ENCODE peak calls at places on chromosomes 12 and 14, in four cellular contexts. D is H9, A is IMR-90, S is H1. N is an unnamed sample.

GRCh38 chr12:49548822-49549648 is 10.2 kb downstream of the KCNH3 start:
- DNase-seq in D (peak; percentile 69), A (no peak), S (peak; percentile 73), N (peak; percentile 46)

GRCh38 chr12:32501835-32502333 is 102.5 kb downstream of the FGD4 start:
- DNase-seq in A (peak; percentile 81), S (peak; percentile 76), D (peak; percentile 94), N (peak; percentile 99)

GRCh38 chr12:55049676-55050075 is 29.9 kb downstream of the NEUROD4 start:
- DNase-seq in D (no peak), A (no peak), S (no peak), N (no peak)

GRCh38 chr12:123011701-123012100 is 31.2 kb downstream of the ARL6IP4 start:
- DNase-seq in A (no peak), D (no peak), S (no peak), N (no peak)

GRCh38 chr14:70188608-70189540 is at the start of gene SLC8A3:
- DNase-seq in A (peak; percentile 37), D (peak; percentile 44), S (peak; percentile 73), N (peak; percentile 59)

GRCh38 chr14:83874662-83875061 is 1655.3 kb upstream of the FLRT2 start:
- DNase-seq in S (no peak), A (peak; percentile 80), D (no peak), N (no peak)

GRCh38 chr14:74667758-74668157 is 45.1 kb downstream of the AREL1 start:
- DNase-seq in D (no peak), A (peak; percentile 79), S (no peak), N (no peak)

GRCh38 chr14:64507376-64508156 is 3.0 kb downstream of the ZBTB1 start:
- DNase-seq in D (no peak), A (peak; percentile 58), S (no peak), N (peak; percentile 32)

GRCh38 chr12:116183741-116184141 is 93.8 kb downstream of the MED13L start:
- DNase-seq in D (no peak), S (no peak), A (peak; percentile 47), N (no peak)

GRCh38 chr12:50933459-50934124 is 18.8 kb upstream of the HIGD1C start:
- DNase-seq in D (no peak), A (no peak), S (no peak), N (peak; percentile 72)

GRCh38 chr14:99788713-99789112 is 4.5 kb upstream of the EML1 start:
- DNase-seq in D (no peak), A (no peak), S (no peak), N (no peak)

GRCh38 chr14:30872602-30873001 is 1.8 kb upstream of the COCH start:
- DNase-seq in A (no peak), S (no peak), D (no peak), N (peak; percentile 58)

GRCh38 chr12:71780207-71780822 is 25.7 kb downstream of the RAB21 start:
- DNase-seq in S (no peak), A (peak; percentile 50), D (no peak), N (peak; percentile 43)

GRCh38 chr12:93541578-93542217 is 30.8 kb upstream of the SOCS2 start:
- DNase-seq in S (no peak), D (no peak), A (no peak), N (peak; percentile 32)

GRCh38 chr14:53780156-53780555 is 176.5 kb downstream of the BMP4 start:
- DNase-seq in D (no peak), S (no peak), A (no peak), N (no peak)

GRCh38 chr12:64058541-64059321 is 163.4 kb downstream of the KICS2 start:
- DNase-seq in A (no peak), D (no peak), S (no peak), N (peak; percentile 37)

DNA sequence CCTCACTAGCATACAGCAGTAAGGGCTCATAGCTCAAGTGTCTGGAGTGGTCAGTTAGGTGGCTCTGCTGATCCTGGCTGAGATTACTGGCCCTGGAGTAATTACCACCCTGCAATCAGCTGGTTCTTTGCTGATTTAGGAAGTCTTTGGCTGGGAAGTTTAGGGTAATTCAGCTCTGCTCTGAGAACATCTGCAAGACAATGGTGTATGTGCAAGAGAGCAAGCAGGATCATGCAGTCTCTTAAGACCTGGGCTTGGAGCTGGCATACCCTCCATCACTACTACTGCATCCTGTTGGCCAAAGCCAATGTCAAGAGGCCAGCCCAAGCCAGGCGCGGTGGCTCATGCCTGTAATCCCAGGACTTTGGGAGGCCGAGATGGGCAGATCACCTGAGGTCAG is 159.0 kb downstream of the NDUFA12 start:
- DNase-seq in S (no peak), D (no peak), A (no peak), N (no peak)
- H4K5ac ChIP-seq in S (no peak overlapping the region), D (no peak overlapping the region), A (no peak overlapping the region), N (no peak overlapping the region)

GRCh38 chr14:59123526-59123925 is 64.9 kb upstream of the DAAM1 start:
- DNase-seq in A (peak; percentile 32), D (no peak), S (no peak), N (no peak)

GRCh38 chr14:59127437-59127732 is 61.1 kb upstream of the DAAM1 start:
- DNase-seq in D (no peak), A (no peak), S (no peak), N (no peak)

GRCh38 chr14:59125156-59125555 is 63.3 kb upstream of the DAAM1 start:
- DNase-seq in D (no peak), S (no peak), A (no peak), N (no peak)

GRCh38 chr14:59123975-59124374 is 64.5 kb upstream of the DAAM1 start:
- DNase-seq in S (no peak), D (no peak), A (peak; percentile 49), N (peak; percentile 9)

GRCh38 chr14:59126714-59127436 is 61.6 kb upstream of the DAAM1 start:
- DNase-seq in D (no peak), A (peak; percentile 64), S (no peak), N (peak; percentile 67)
- H4K5ac ChIP-seq in D (no peak overlapping the region), A (no peak overlapping the region), S (no peak overlapping the region), N (no peak overlapping the region)

DNA sequence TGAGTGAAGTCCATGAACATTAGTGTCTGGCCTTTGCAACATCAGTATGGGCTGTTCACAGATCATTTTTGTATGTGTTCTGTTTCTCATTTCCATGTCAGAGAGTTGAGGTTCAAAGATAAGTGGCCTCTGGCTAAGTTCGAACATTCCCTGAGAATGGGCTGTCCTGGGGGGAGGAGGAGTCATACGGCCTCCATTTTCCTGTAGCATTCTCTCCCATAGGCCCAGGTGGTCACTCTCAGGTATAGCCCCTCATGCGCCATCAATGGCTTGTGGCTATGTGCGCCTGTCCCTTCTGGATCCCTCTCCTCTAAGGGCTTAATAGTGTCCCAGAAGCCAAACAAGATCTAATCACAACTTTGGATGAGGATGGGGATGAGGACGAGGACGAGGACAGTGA is 165.0 kb downstream of the PAX9 start:
- DNase-seq in S (no peak), D (no peak), A (no peak), N (no peak)
- H4K5ac ChIP-seq in S (no peak overlapping the region), D (no peak overlapping the region), A (no peak overlapping the region), N (no peak overlapping the region)

DNA sequence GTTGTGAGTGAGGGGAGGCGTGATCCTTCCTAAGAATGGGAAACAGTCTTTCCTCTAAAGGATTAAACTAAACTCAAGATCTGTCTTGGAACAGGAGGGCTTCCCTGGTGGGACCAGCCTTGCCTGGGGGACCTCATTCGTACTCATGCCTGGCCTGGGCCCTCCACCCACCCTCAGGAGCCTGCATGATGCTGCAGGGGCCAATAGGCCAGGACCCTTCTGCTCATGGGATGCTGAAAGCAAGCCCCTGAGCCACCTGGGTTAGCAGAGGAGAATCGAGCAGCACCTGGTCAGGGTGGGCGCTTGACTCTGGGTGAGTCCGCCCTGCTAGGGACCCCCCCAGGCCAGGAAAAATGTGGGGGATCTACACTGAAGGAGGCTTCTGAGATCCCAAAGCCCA is 48.3 kb upstream of the FAM181A start:
- DNase-seq in D (no peak), S (no peak), A (no peak), N (no peak)
- H4K5ac ChIP-seq in D (no peak overlapping the region), S (no peak overlapping the region), A (no peak overlapping the region), N (no peak overlapping the region)

GRCh38 chr14:54893151-54893760 is 9.4 kb downstream of the GCH1 start:
- DNase-seq in S (no peak), A (peak; percentile 80), D (no peak), N (peak; percentile 37)
- H4K5ac ChIP-seq in S (no peak overlapping the region), A (no peak overlapping the region), D (no peak overlapping the region), N (no peak overlapping the region)

GRCh38 chr12:48379784-48380183 is 29.1 kb upstream of the ZNF641 start:
- DNase-seq in D (no peak), A (no peak), S (no peak), N (no peak)
- H4K5ac ChIP-seq in D (no peak overlapping the region), A (no peak overlapping the region), S (no peak overlapping the region), N (no peak overlapping the region)

DNA sequence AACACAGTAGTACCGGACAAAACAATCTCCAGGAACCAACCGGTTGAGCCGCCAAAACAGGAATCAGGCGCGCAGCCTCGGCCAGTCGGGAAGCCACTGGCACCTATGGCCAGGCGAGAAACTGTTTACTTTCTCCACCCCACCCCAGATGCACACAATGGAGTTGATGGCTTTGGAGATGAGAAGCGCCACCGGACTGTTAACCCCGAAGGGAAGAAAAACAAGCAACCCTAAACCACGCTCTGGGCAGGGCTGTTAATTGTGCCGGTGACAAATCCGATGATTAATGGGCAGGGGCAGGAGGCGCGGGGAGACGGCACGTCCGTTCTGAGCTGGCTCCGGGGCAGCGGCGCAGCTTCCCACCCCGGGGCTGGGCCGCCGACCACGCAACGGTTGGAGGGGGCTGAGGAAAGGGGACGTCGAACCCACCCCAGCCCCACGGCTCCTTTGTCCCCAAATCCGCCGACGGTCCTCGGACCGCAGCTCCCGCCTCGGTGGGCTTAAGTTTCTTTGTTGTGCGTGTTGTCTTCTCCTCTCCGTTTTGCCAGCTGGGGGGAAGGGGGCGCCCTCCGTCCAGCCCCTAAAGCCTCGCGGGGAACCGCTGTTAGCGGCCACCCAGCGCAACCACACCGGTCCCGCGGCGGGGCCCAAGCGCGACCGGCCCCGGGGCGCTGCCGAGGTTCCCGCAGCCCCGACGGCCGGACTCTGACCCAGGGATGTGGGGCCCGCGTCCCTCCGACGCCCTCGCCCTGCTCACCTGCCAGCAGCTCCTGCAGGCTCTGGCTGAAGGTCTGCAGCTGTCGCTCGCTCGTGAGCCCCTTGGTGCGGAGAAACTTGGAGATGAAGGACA is 790 bp downstream of the BTG1 start:
- DNase-seq in S (peak; percentile 56), A (peak; percentile 52), D (peak; percentile 45), N (peak; percentile 75)
- H4K5ac ChIP-seq in S (peak overlapping the region; percentile 25), A (peak overlapping the region; percentile 4), D (peak overlapping the region; percentile 46), N (no peak overlapping the region)